ENCODE peak calls at places on chromosomes 13 and 19, in eight cellular contexts. Z is mesothelial cell of epicardium; P is A549; V is stimulated activated CD4-positive, alpha-beta T cell treated with anti-CD3 and anti-CD28 coated beads, Interleukin-4, amount 100 ng/mL, for 4 hours; W is AG04450; O is endothelial cell; S is Panc1; I is NCI-H774. L is an unnamed sample.

GRCh38 chr19:15779756-15780476 is 7.5 kb upstream of the OR10H5 start:
- DNase-seq in P (no peak), W (no peak), V (no peak), Z (no peak), I (no peak), S (no peak), O (no peak), L (peak)

GRCh38 chr19:43624933-43625332 is 5.5 kb upstream of the ZNF428 start:
- DNase-seq in V (peak), Z (no peak), W (no peak), I (no peak), P (no peak), O (peak), S (no peak), L (peak)

GRCh38 chr19:12884926-12885748 is 1.9 kb downstream of the KLF1 start:
- DNase-seq in O (peak), Z (peak), S (no peak), I (peak), W (no peak), V (peak), P (peak), L (peak)

GRCh38 chr13:42740753-42741152 is 40.6 kb upstream of the FAM216B start:
- DNase-seq in V (no peak), Z (peak), W (no peak), O (no peak), S (no peak), P (no peak), I (no peak), L (no peak)

GRCh38 chr19:13633109-13633508 is 126.8 kb upstream of the CACNA1A start:
- DNase-seq in S (no peak), V (no peak), O (no peak), Z (no peak), P (no peak), I (peak), W (peak), L (no peak)

GRCh38 chr19:56162258-56162657 is 13.6 kb upstream of the GALP start:
- DNase-seq in S (no peak), P (no peak), W (no peak), I (no peak), O (no peak), Z (no peak), V (peak), L (no peak)

GRCh38 chr19:54464624-54465266 is 1.2 kb upstream of the LENG9 start:
- DNase-seq in I (peak), Z (no peak), W (no peak), V (peak), S (no peak), O (peak), P (peak), L (peak)

GRCh38 chr19:8607386-8607785 is 3.1 kb downstream of the ADAMTS10 start:
- DNase-seq in I (no peak), V (no peak), O (no peak), P (no peak), Z (no peak), S (no peak), W (no peak), L (no peak)

GRCh38 chr13:110064022-110064421 is 242.9 kb downstream of the COL4A1 start:
- DNase-seq in O (no peak), P (no peak), S (no peak), W (no peak), V (no peak), I (no peak), Z (no peak), L (no peak)

GRCh38 chr13:110304256-110304655 is 2.7 kb downstream of the COL4A1 start:
- DNase-seq in S (no peak), V (no peak), P (no peak), W (no peak), O (no peak), I (peak), Z (no peak), L (no peak)

GRCh38 chr13:30861836-30862467 is 44.1 kb upstream of the MEDAG start:
- DNase-seq in Z (no peak), S (no peak), V (no peak), P (no peak), O (no peak), I (no peak), W (no peak), L (no peak)

GRCh38 chr19:49609499-49610092 is 18.6 kb downstream of the PRR12 start:
- DNase-seq in W (no peak), P (no peak), O (no peak), I (no peak), S (no peak), V (no peak), Z (no peak), L (no peak)

GRCh38 chr13:44713793-44714469 is 137.8 kb upstream of the TSC22D1 start:
- DNase-seq in S (no peak), V (no peak), W (peak), I (no peak), O (no peak), P (peak), Z (no peak), L (peak)

GRCh38 chr13:112928958-112929777 is 39.8 kb upstream of the MCF2L start:
- DNase-seq in I (no peak), P (no peak), Z (no peak), V (no peak), W (no peak), O (no peak), S (no peak), L (no peak)

GRCh38 chr13:46609726-46610125 is 56.8 kb downstream of the LRCH1 start:
- DNase-seq in S (no peak), V (no peak), O (no peak), W (no peak), Z (no peak), P (no peak), I (no peak), L (no peak)

GRCh38 chr13:70362820-70363219 is 254.6 kb upstream of the KLHL1 start:
- DNase-seq in W (no peak), I (no peak), V (no peak), S (no peak), P (no peak), O (no peak), Z (no peak), L (no peak)

GRCh38 chr13:75405976-75406703 is 75.8 kb downstream of the TBC1D4 start:
- DNase-seq in I (no peak), Z (no peak), O (no peak), W (no peak), S (no peak), P (no peak), V (no peak), L (no peak)

GRCh38 chr19:6059396-6059947 is 50.8 kb downstream of the RFX2 start:
- DNase-seq in Z (no peak), W (no peak), P (no peak), S (no peak), I (no peak), V (no peak), O (no peak), L (no peak)

GRCh38 chr19:49596954-49597702 is 6.1 kb downstream of the PRR12 start:
- DNase-seq in Z (no peak), V (no peak), O (no peak), W (no peak), I (no peak), P (no peak), S (no peak), L (no peak)

GRCh38 chr19:29247912-29248311 is 35.0 kb upstream of the UQCRFS1 start:
- DNase-seq in S (no peak), I (no peak), P (no peak), Z (no peak), V (no peak), O (no peak), W (no peak), L (no peak)

GRCh38 chr13:80132741-80133601 is 208.0 kb downstream of the SPRY2 start:
- DNase-seq in V (no peak), I (no peak), P (peak), S (no peak), Z (peak), O (no peak), W (no peak), L (no peak)

GRCh38 chr13:22014469-22014868 is 343.6 kb downstream of the FGF9 start:
- DNase-seq in P (no peak), Z (no peak), S (no peak), W (no peak), I (no peak), O (no peak), V (no peak), L (no peak)

GRCh38 chr19:3407556-3408516 is 41.5 kb downstream of the NFIC start:
- DNase-seq in Z (no peak), S (no peak), W (no peak), O (no peak), I (no peak), P (no peak), V (no peak), L (no peak)

GRCh38 chr13:92734068-92734467 is 492.5 kb upstream of the GPC6 start:
- DNase-seq in I (no peak), W (no peak), V (no peak), S (no peak), O (no peak), Z (no peak), P (no peak), L (no peak)

GRCh38 chr19:2416321-2417097 is 10.9 kb downstream of the TIMM13 start:
- DNase-seq in V (no peak), P (no peak), W (no peak), S (no peak), I (no peak), O (no peak), Z (no peak), L (no peak)

GRCh38 chr19:53868091-53868891 is 608 bp downstream of the MYADM start:
- DNase-seq in O (peak), Z (peak), P (peak), W (no peak), I (no peak), S (no peak), V (peak), L (no peak)

GRCh38 chr19:33273065-33273736 is 29.1 kb downstream of the CEBPA start:
- DNase-seq in S (no peak), V (no peak), I (no peak), Z (no peak), O (no peak), P (no peak), W (no peak), L (no peak)

GRCh38 chr13:59562924-59563323 is 600.8 kb downstream of the DIAPH3 start:
- DNase-seq in O (no peak), W (no peak), P (no peak), Z (no peak), I (no peak), S (no peak), V (no peak), L (no peak)

GRCh38 chr13:26549713-26550112 is 7.8 kb upstream of the WASF3 start:
- DNase-seq in P (no peak), Z (no peak), S (no peak), I (no peak), O (no peak), W (no peak), V (no peak), L (no peak)

GRCh38 chr13:95505265-95505664 is 47.3 kb upstream of the CLDN10 start:
- DNase-seq in P (no peak), S (no peak), I (no peak), Z (no peak), W (no peak), O (no peak), V (no peak), L (peak)

GRCh38 chr13:97629601-97630272 is 195.8 kb downstream of the RAP2A start:
- DNase-seq in I (peak), Z (no peak), V (no peak), O (no peak), W (no peak), P (no peak), S (no peak), L (no peak)

L was measured in NT2/D1.